ENCODE peak calls at places on chromosomes 7 and 10, in five cellular contexts. C is H1, S is neuronal stem cell, H is trophoblast cell, E is mesenchymal stem cell. X is an unnamed sample.

GRCh38 chr7:99006739-99007424 is 128.6 kb downstream of the TRRAP start:
- DNase-seq in S (no peak), C (no peak), H (no peak), E (no peak), X (no peak)

GRCh38 chr7:147952918-147953317 is 637.6 kb upstream of the C7orf33 start:
- DNase-seq in H (no peak), E (no peak), C (no peak), S (no peak), X (no peak)

GRCh38 chr7:116797611-116798010 is 64.8 kb upstream of the CAPZA2 start:
- DNase-seq in C (no peak), E (no peak), H (no peak), S (no peak), X (no peak)

GRCh38 chr10:15344876-15345285 is 26.2 kb downstream of the FAM171A1 start:
- DNase-seq in E (no peak), S (no peak), C (no peak), H (no peak), X (no peak)

GRCh38 chr7:133642907-133643306 is 390.0 kb downstream of the EXOC4 start:
- DNase-seq in E (no peak), H (no peak), C (no peak), S (no peak), X (no peak)

GRCh38 chr7:110090113-110090820 is 1000.7 kb upstream of the LRRN3 start:
- DNase-seq in E (peak), S (no peak), H (no peak), C (no peak), X (no peak)

GRCh38 chr10:81179805-81180452 is 642.2 kb downstream of the SH2D4B start:
- DNase-seq in C (no peak), H (no peak), S (peak), E (peak), X (peak)

GRCh38 chr10:22651276-22651980 is 63.0 kb downstream of the PIP4K2A start:
- DNase-seq in S (no peak), C (no peak), E (no peak), H (no peak), X (no peak)

GRCh38 chr7:11730725-11731124 is 101.3 kb downstream of the THSD7A start:
- DNase-seq in H (no peak), C (no peak), E (no peak), S (no peak), X (no peak)

GRCh38 chr7:105212236-105212635 is 176.5 kb downstream of the SRPK2 start:
- DNase-seq in C (no peak), S (no peak), E (no peak), H (no peak), X (no peak)

GRCh38 chr7:28102778-28103177 is 77.8 kb downstream of the JAZF1 start:
- DNase-seq in S (no peak), H (no peak), C (no peak), E (peak), X (no peak)

GRCh38 chr7:49718755-49719154 is 54.7 kb upstream of the VWC2 start:
- DNase-seq in E (no peak), C (no peak), H (no peak), S (no peak), X (no peak)

GRCh38 chr10:92880233-92880861 is 32.0 kb downstream of the EXOC6 start:
- DNase-seq in S (peak), E (peak), C (no peak), H (no peak), X (no peak)

GRCh38 chr10:34813626-34814227 is 1.4 kb downstream of the PARD3 start:
- DNase-seq in E (peak), S (peak), H (peak), C (no peak), X (no peak)

GRCh38 chr10:69463886-69464285 is 12.6 kb downstream of the TSPAN15 start:
- DNase-seq in E (no peak), C (no peak), S (no peak), H (no peak), X (no peak)

GRCh38 chr10:121661451-121661851 is 63.2 kb upstream of the FGFR2 start:
- DNase-seq in S (no peak), H (no peak), E (no peak), C (no peak), X (no peak)

GRCh38 chr10:20503186-20503585 is 393.9 kb downstream of the NEBL start:
- DNase-seq in E (no peak), S (no peak), H (no peak), C (no peak), X (no peak)

GRCh38 chr10:115747811-115748210 is 525.2 kb downstream of the GFRA1 start:
- DNase-seq in H (no peak), S (no peak), E (no peak), C (no peak), X (no peak)

GRCh38 chr7:152383341-152384234 is 52.2 kb downstream of the KMT2C start:
- DNase-seq in E (peak), C (no peak), H (no peak), S (no peak), X (no peak)

GRCh38 chr7:2930310-2931033 is 86.4 kb upstream of the GNA12 start:
- DNase-seq in S (no peak), H (no peak), C (no peak), E (no peak), X (peak)

GRCh38 chr7:156673454-156673853 is 32.9 kb downstream of the RNF32 start:
- DNase-seq in S (peak), C (no peak), H (no peak), E (no peak), X (no peak)

GRCh38 chr10:18273039-18273438 is 132.8 kb downstream of the CACNB2 start:
- DNase-seq in S (no peak), C (no peak), E (no peak), H (no peak), X (no peak)
- H2BK12ac ChIP-seq in S (no peak), C (no peak), E (no peak), H (no peak), X (no peak)

DNA sequence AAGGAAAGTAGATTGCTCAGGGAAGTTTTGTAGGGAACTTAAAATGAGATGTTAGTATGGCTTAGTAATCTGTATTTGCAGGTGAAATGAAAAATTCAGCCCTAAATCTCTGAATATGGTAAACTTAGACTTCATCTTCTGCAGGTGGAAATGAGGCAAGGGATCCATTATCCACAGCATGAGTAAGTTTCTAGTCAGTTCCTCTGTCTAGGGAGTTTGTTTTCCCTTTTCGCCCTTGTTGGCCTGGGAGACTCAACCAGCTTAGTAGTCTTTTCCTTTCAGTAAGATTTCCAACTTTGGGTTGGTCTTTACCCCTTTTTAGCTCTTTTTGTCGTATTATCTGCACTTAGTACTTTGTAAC is 65.6 kb downstream of the ZEB1 start:
- DNase-seq in E (no peak), H (no peak), S (no peak), C (no peak), X (no peak)
- H2BK12ac ChIP-seq in E (no peak), H (no peak), S (no peak), C (no peak), X (no peak)

DNA sequence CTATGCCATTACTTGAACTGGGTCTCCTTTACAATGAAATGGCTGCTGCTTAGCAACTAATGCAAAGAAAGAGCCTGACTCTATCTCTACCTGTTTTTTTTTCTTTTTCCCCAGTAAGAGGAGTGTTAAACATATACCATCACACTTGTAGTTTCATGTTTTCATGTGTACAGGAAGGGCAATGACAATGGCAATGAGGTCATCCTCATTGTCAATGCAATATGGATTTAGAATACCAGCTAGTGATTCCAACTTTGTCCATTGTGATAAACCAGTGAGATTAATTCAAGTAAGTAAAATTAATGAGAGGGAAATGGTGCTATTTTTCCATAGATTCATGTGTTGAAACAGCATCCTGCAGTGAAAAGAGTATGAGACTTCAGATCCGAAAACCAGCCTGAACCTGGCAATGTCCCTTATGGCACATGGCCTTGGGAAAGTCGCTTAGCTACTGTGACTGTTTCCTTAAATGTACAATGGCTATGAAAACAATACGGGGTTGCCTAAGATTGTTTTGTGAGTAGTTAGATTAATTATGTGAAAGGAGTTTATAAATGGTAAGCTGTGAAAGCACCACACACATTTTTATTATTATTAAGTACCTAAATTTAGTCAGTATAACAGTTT is 11.2 kb downstream of the DGKI start:
- DNase-seq in H (no peak), E (no peak), S (no peak), C (no peak), X (no peak)
- H2BK12ac ChIP-seq in H (no peak), E (no peak), S (no peak), C (no peak), X (no peak)

GRCh38 chr7:44767912-44768662 is 19.4 kb downstream of the ZMIZ2 start:
- DNase-seq in C (no peak), E (peak), H (no peak), S (no peak), X (no peak)

GRCh38 chr7:44766416-44766801 is 17.8 kb downstream of the ZMIZ2 start:
- DNase-seq in C (no peak), H (no peak), E (no peak), S (no peak), X (no peak)

GRCh38 chr7:44769381-44770209 is 20.9 kb downstream of the ZMIZ2 start:
- DNase-seq in C (no peak), E (peak), H (peak), S (no peak), X (no peak)

GRCh38 chr7:44767134-44767911 is 18.7 kb downstream of the ZMIZ2 start:
- DNase-seq in C (no peak), H (no peak), E (no peak), S (no peak), X (no peak)

GRCh38 chr7:44768663-44769361 is 20.2 kb downstream of the ZMIZ2 start:
- DNase-seq in C (no peak), H (peak), S (no peak), E (no peak), X (no peak)
- H2BK12ac ChIP-seq in C (no peak), H (no peak), S (no peak), E (no peak), X (no peak)